ENCODE peak calls at places on chromosomes 1 and 21, in five cellular contexts. D is T-helper 9 cell; W is stimulated activated CD4-positive, alpha-beta T cell treated with anti-CD3 and anti-CD28 coated beads, TNF-alpha, amount 100 ng/mL, for 1 hour; F is islet precursor cell; N is BE2C. E is an unnamed sample.

GRCh38 chr1:101203812-101204540 is 32.8 kb upstream of the S1PR1 start:
- DNase-seq in D (no peak), W (no peak), F (no peak), N (peak), E (peak)

GRCh38 chr1:83735525-83735924 is 263.4 kb downstream of the TTLL7 start:
- DNase-seq in D (no peak), W (no peak), F (no peak), N (no peak), E (no peak)

GRCh38 chr1:3173113-3173745 is 104.2 kb downstream of the PRDM16 start:
- DNase-seq in D (no peak), W (no peak), F (no peak), N (no peak), E (no peak)

GRCh38 chr1:42334240-42335049 is 590 bp downstream of the FOXJ3 start:
- DNase-seq in D (no peak), W (no peak), F (peak), N (peak), E (peak)

GRCh38 chr1:229107302-229107815 is 163.6 kb upstream of the RAB4A start:
- DNase-seq in D (no peak), W (no peak), F (no peak), N (no peak), E (no peak)

GRCh38 chr1:202852163-202852904 is 36.6 kb downstream of the RABIF start:
- DNase-seq in D (no peak), W (no peak), F (peak), N (peak), E (peak)

GRCh38 chr1:161502641-161503393 is 2.4 kb upstream of the FCGR2A start:
- DNase-seq in D (no peak), W (no peak), F (no peak), N (no peak), E (no peak)

GRCh38 chr1:232047473-232047872 is 420.9 kb downstream of the DISC1 start:
- DNase-seq in D (no peak), W (no peak), F (no peak), N (no peak), E (peak)

GRCh38 chr1:206952182-206952581 is 5.9 kb upstream of the PIGR start:
- DNase-seq in D (no peak), W (no peak), F (no peak), N (no peak), E (no peak)

GRCh38 chr21:45982256-45982757 is 737 bp downstream of the COL6A1 start:
- DNase-seq in D (no peak), W (no peak), F (peak), N (peak), E (no peak)

GRCh38 chr21:36966846-36967657 is 583 bp upstream of the HLCS start:
- DNase-seq in D (no peak), W (no peak), F (no peak), N (no peak), E (peak)

GRCh38 chr1:8396083-8396911 is 78.4 kb downstream of the SLC45A1 start:
- DNase-seq in D (no peak), W (no peak), F (peak), N (no peak), E (no peak)

GRCh38 chr1:172637522-172637921 is 21.4 kb upstream of the FASLG start:
- DNase-seq in D (no peak), W (no peak), F (peak), N (no peak), E (no peak)